ENCODE peak calls at places on chromosomes 7 and 10, in ten cellular contexts. M, L, N, R, C, G, Q, Z, J and S are unnamed samples.

GRCh38 chr10:12985347-12985746 is 16.2 kb downstream of the CCDC3 start:
- DNase-seq in M (no peak), L (no peak), N (no peak), R (no peak), C (no peak), G (no peak), Q (no peak), Z (no peak), J (no peak), S (no peak)

GRCh38 chr10:17009228-17009700 is 120.3 kb downstream of the CUBN start:
- DNase-seq in M (no peak), L (peak), N (no peak), R (peak), C (no peak), G (no peak), Q (no peak), Z (no peak), J (no peak), S (no peak)

GRCh38 chr7:150830957-150831356 is 21.4 kb upstream of the AOC1 start:
- DNase-seq in M (peak), L (no peak), N (no peak), R (no peak), C (peak), G (no peak), Q (no peak), Z (no peak), J (no peak), S (no peak)

GRCh38 chr10:96890580-96890979 is 58.5 kb downstream of the LCOR start:
- DNase-seq in M (no peak), L (no peak), N (no peak), R (no peak), C (no peak), G (no peak), Q (no peak), Z (no peak), J (no peak), S (no peak)

GRCh38 chr7:30166841-30167235 is 32.1 kb downstream of the MTURN start:
- DNase-seq in M (no peak), L (no peak), N (no peak), R (no peak), C (no peak), G (no peak), Q (no peak), Z (no peak), J (no peak), S (no peak)

GRCh38 chr7:123054357-123055133 is 59.0 kb upstream of the TAS2R16 start:
- DNase-seq in M (no peak), L (no peak), N (no peak), R (peak), C (no peak), G (no peak), Q (no peak), Z (no peak), J (peak), S (no peak)

GRCh38 chr7:142874837-142875236 is 10.7 kb downstream of the TRPV6 start:
- DNase-seq in M (peak), L (no peak), N (no peak), R (no peak), C (no peak), G (no peak), Q (no peak), Z (no peak), J (no peak), S (no peak)

GRCh38 chr7:135690566-135690965 is 28.3 kb downstream of the STMP1 start:
- DNase-seq in M (no peak), L (no peak), N (no peak), R (no peak), C (no peak), G (no peak), Q (no peak), Z (no peak), J (no peak), S (no peak)

GRCh38 chr7:47763063-47763974 is 181.4 kb upstream of the TNS3 start:
- DNase-seq in M (peak), L (peak), N (no peak), R (peak), C (peak), G (no peak), Q (no peak), Z (peak), J (no peak), S (no peak)

GRCh38 chr7:148847815-148848726 is 36.0 kb downstream of the EZH2 start:
- DNase-seq in M (no peak), L (no peak), N (no peak), R (no peak), C (no peak), G (no peak), Q (no peak), Z (no peak), J (no peak), S (no peak)

GRCh38 chr7:6623589-6624245 is 8.3 kb downstream of the ZNF853 start:
- DNase-seq in M (peak), L (no peak), N (no peak), R (no peak), C (no peak), G (no peak), Q (no peak), Z (no peak), J (no peak), S (no peak)

GRCh38 chr10:114427124-114427852 is 23.0 kb upstream of the AFAP1L2 start:
- DNase-seq in M (no peak), L (no peak), N (no peak), R (peak), C (no peak), G (no peak), Q (no peak), Z (no peak), J (no peak), S (no peak)

GRCh38 chr10:132375116-132375794 is 21.7 kb upstream of the PWWP2B start:
- DNase-seq in M (peak), L (no peak), N (peak), R (no peak), C (no peak), G (peak), Q (peak), Z (no peak), J (no peak), S (no peak)

GRCh38 chr10:33859319-33860022 is 525.0 kb upstream of the NRP1 start:
- DNase-seq in M (no peak), L (no peak), N (no peak), R (no peak), C (no peak), G (no peak), Q (no peak), Z (no peak), J (no peak), S (no peak)

GRCh38 chr7:130879191-130879590 is 145.2 kb upstream of the KLF14 start:
- DNase-seq in M (no peak), L (no peak), N (no peak), R (no peak), C (no peak), G (no peak), Q (no peak), Z (no peak), J (no peak), S (no peak)

GRCh38 chr7:103573479-103574058 is 127.6 kb upstream of the SLC26A5 start:
- DNase-seq in M (no peak), L (no peak), N (no peak), R (no peak), C (no peak), G (no peak), Q (no peak), Z (no peak), J (no peak), S (no peak)

GRCh38 chr7:106009511-106010226 is 46.6 kb downstream of the CDHR3 start:
- DNase-seq in M (peak), L (peak), N (peak), R (peak), C (peak), G (peak), Q (peak), Z (peak), J (peak), S (peak)

GRCh38 chr10:42488416-42488815 is 150.0 kb downstream of the ZNF33B start:
- DNase-seq in M (no peak), L (peak), N (no peak), R (no peak), C (no peak), G (no peak), Q (no peak), Z (no peak), J (no peak), S (no peak)

GRCh38 chr7:34672430-34672829 is 14.4 kb downstream of the NPSR1 start:
- DNase-seq in M (no peak), L (peak), N (no peak), R (no peak), C (no peak), G (no peak), Q (no peak), Z (no peak), J (no peak), S (no peak)

GRCh38 chr10:85284778-85285397 is 956.5 kb downstream of the CCSER2 start:
- DNase-seq in M (no peak), L (no peak), N (no peak), R (no peak), C (no peak), G (no peak), Q (no peak), Z (no peak), J (no peak), S (no peak)

GRCh38 chr7:4102231-4102841 is 579.8 kb upstream of the FOXK1 start:
- DNase-seq in M (no peak), L (peak), N (no peak), R (no peak), C (no peak), G (no peak), Q (no peak), Z (no peak), J (no peak), S (no peak)

GRCh38 chr10:60267802-60268201 is 121.9 kb downstream of the ANK3 start:
- DNase-seq in M (no peak), L (no peak), N (no peak), R (no peak), C (no peak), G (no peak), Q (no peak), Z (no peak), J (no peak), S (no peak)

GRCh38 chr7:38704041-38704547 is 72.9 kb upstream of the AMPH start:
- DNase-seq in M (no peak), L (no peak), N (no peak), R (no peak), C (no peak), G (no peak), Q (no peak), Z (no peak), J (no peak), S (no peak)

GRCh38 chr7:129677796-129678195 is 66.3 kb downstream of the NRF1 start:
- DNase-seq in M (no peak), L (no peak), N (no peak), R (no peak), C (no peak), G (no peak), Q (no peak), Z (no peak), J (no peak), S (no peak)

GRCh38 chr10:13681528-13681927 is 94.8 kb downstream of the PRPF18 start:
- DNase-seq in M (no peak), L (no peak), N (no peak), R (no peak), C (no peak), G (no peak), Q (no peak), Z (no peak), J (no peak), S (no peak)

GRCh38 chr10:132118366-132118765 is 52.6 kb downstream of the JAKMIP3 start:
- DNase-seq in M (no peak), L (no peak), N (peak), R (no peak), C (peak), G (peak), Q (no peak), Z (no peak), J (no peak), S (no peak)

GRCh38 chr10:3442451-3442990 is 269.9 kb upstream of the PITRM1 start:
- DNase-seq in M (no peak), L (no peak), N (no peak), R (no peak), C (no peak), G (no peak), Q (no peak), Z (no peak), J (no peak), S (no peak)

GRCh38 chr10:19730848-19731247 is 85.4 kb upstream of the PLXDC2 start:
- DNase-seq in M (no peak), L (no peak), N (no peak), R (no peak), C (no peak), G (no peak), Q (no peak), Z (no peak), J (no peak), S (no peak)

GRCh38 chr7:73567701-73568685 is 10.4 kb downstream of the TBL2 start:
- DNase-seq in M (no peak), L (no peak), N (no peak), R (no peak), C (no peak), G (no peak), Q (no peak), Z (no peak), J (no peak), S (no peak)

GRCh38 chr7:117274951-117275350 is 47.9 kb downstream of the WNT2 start:
- DNase-seq in M (no peak), L (no peak), N (no peak), R (no peak), C (no peak), G (no peak), Q (no peak), Z (no peak), J (no peak), S (no peak)

GRCh38 chr10:4353964-4354363 is 472.0 kb upstream of the AKR1E2 start:
- DNase-seq in M (no peak), L (no peak), N (no peak), R (no peak), C (no peak), G (no peak), Q (no peak), Z (no peak), J (no peak), S (no peak)

GRCh38 chr10:53667063-53667462 is 894.5 kb upstream of the MBL2 start:
- DNase-seq in M (no peak), L (no peak), N (no peak), R (no peak), C (no peak), G (no peak), Q (no peak), Z (no peak), J (no peak), S (no peak)

GRCh38 chr7:121286742-121287699 is 41.8 kb upstream of the WNT16 start:
- DNase-seq in M (no peak), L (no peak), N (no peak), R (no peak), C (no peak), G (no peak), Q (no peak), Z (no peak), J (no peak), S (no peak)

GRCh38 chr10:28991738-28992270 is 297.1 kb upstream of the LYZL1 start:
- DNase-seq in M (peak), L (peak), N (no peak), R (peak), C (no peak), G (no peak), Q (no peak), Z (no peak), J (peak), S (no peak)

GRCh38 chr10:100528885-100529472 is 692 bp downstream of the NDUFB8 start:
- DNase-seq in M (no peak), L (no peak), N (no peak), R (no peak), C (no peak), G (no peak), Q (peak), Z (peak), J (peak), S (no peak)

GRCh38 chr7:47435889-47436312 is 146.0 kb downstream of the TNS3 start:
- DNase-seq in M (peak), L (peak), N (peak), R (peak), C (no peak), G (no peak), Q (peak), Z (peak), J (peak), S (no peak)

GRCh38 chr10:11446133-11446532 is 165.3 kb downstream of the USP6NL start:
- DNase-seq in M (no peak), L (no peak), N (no peak), R (no peak), C (no peak), G (no peak), Q (no peak), Z (no peak), J (no peak), S (no peak)

GRCh38 chr10:67666416-67667043 is 29.5 kb downstream of the CTNNA3 start:
- DNase-seq in M (no peak), L (no peak), N (no peak), R (no peak), C (no peak), G (no peak), Q (no peak), Z (no peak), J (no peak), S (no peak)

GRCh38 chr10:118522791-118523498 is 72.5 kb downstream of the PRLHR start:
- DNase-seq in M (no peak), L (peak), N (no peak), R (no peak), C (no peak), G (no peak), Q (no peak), Z (no peak), J (no peak), S (no peak)

GRCh38 chr7:2821842-2822507 is 22.1 kb downstream of the GNA12 start:
- DNase-seq in M (no peak), L (peak), N (peak), R (no peak), C (no peak), G (no peak), Q (peak), Z (no peak), J (no peak), S (no peak)
- TF ChIP-seq POLR2A in M (no peak), L (no peak), N (no peak), R (no peak), C (no peak), G (no peak), Q (no peak), Z (no peak), J (no peak), S (no peak)

GRCh38 chr7:25389489-25390106 is 161.3 kb upstream of the NPVF start:
- DNase-seq in M (no peak), L (peak), N (no peak), R (peak), C (no peak), G (no peak), Q (no peak), Z (peak), J (peak), S (no peak)
- TF ChIP-seq POLR2A in M (no peak), L (no peak), N (no peak), R (no peak), C (no peak), G (no peak), Q (no peak), Z (no peak), J (no peak), S (no peak)

DNA sequence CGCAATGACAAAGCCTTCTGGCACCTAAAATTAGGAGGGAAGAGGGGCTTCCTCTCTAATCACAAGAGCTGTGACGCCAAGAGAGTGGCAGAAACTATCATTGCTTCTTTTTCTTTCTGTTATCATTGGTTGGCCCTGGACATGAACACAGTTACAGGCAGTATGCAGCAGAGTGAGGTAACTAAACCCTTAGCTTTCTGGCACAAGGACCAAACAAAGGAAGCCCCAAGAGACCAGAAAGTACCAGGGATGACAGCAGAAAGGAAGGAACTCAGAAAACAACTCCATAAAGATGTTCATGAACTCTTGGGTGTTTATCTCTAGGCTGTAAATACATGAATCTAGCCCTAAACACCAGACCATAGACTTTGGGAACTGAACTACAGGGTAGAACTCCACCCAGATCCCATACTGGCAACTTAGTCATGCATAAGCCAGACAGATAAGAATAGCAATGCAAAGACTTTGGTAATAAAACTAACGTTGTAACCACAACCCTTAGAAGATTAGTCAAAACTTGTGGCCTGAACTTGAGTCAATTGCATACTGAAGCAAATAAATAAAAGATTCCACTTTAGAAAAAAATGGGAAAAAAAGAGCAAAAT is 195.7 kb upstream of the PTN start:
- DNase-seq in M (no peak), L (peak), N (no peak), R (no peak), C (no peak), G (no peak), Q (no peak), Z (no peak), J (no peak), S (no peak)
- TF ChIP-seq POLR2A in M (no peak), L (no peak), N (no peak), R (no peak), C (no peak), G (no peak), Q (no peak), Z (no peak), J (no peak), S (no peak)

DNA sequence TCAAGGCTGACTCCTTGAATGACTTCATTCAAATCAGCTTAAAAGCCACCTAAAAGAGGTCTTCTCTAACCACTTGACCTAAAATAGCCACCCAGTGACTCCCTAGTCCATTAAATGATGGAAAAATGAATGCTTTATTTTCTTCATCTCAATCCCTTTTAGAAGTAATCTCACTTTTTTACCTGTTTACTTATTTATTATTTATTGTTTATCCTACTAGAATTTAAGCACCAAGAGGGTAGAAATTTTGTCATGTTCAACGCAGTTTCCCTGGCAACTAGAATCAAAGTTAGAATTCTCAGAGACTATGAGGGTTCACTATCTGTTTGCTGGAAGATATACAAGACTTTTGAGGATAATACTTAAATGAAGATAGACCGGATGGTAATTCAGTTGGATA is at the start of gene LIPJ:
- DNase-seq in M (no peak), L (no peak), N (no peak), R (no peak), C (no peak), G (no peak), Q (no peak), Z (no peak), J (no peak), S (no peak)
- TF ChIP-seq POLR2A in M (no peak), L (no peak), N (no peak), R (no peak), C (no peak), G (no peak), Q (no peak), Z (no peak), J (no peak), S (no peak)

GRCh38 chr10:24180891-24181290 is 28.0 kb upstream of the KIAA1217 start:
- DNase-seq in M (no peak), L (no peak), N (no peak), R (no peak), C (no peak), G (no peak), Q (no peak), Z (no peak), J (no peak), S (no peak)
- TF ChIP-seq POLR2A in M (no peak), L (no peak), N (no peak), R (no peak), C (no peak), G (no peak), Q (no peak), Z (no peak), J (no peak), S (no peak)

GRCh38 chr7:156752371-156753297 is 112.1 kb downstream of the RNF32 start:
- DNase-seq in M (no peak), L (no peak), N (no peak), R (no peak), C (no peak), G (no peak), Q (no peak), Z (no peak), J (no peak), S (no peak)

GRCh38 chr7:156759143-156759542 is 118.6 kb downstream of the RNF32 start:
- DNase-seq in M (no peak), L (no peak), N (no peak), R (no peak), C (no peak), G (no peak), Q (no peak), Z (no peak), J (no peak), S (no peak)

GRCh38 chr7:156751319-156751718 is 110.7 kb downstream of the RNF32 start:
- DNase-seq in M (no peak), L (peak), N (no peak), R (no peak), C (no peak), G (no peak), Q (no peak), Z (no peak), J (no peak), S (no peak)

GRCh38 chr7:156754222-156754621 is 113.6 kb downstream of the RNF32 start:
- DNase-seq in M (no peak), L (no peak), N (no peak), R (no peak), C (no peak), G (no peak), Q (no peak), Z (no peak), J (no peak), S (no peak)

DNA sequence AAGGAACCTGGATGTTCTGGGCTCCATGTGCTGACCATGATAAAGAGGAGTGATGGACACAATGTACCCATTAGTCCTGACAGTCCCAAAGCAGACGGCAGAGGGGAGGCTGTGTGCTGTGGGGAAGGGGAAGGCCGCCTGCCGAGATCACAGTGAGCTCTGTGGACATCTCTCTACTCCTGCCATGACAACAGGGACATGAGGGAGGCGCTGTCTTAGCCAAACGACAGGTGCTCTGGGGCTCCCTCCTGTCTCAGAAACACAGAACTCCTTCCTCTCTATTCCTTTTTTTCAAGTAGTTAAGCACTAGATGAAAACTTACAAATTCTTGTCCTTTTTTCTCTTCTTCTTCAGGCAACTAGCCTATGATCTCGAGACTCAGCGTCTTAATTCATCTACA is 113.1 kb downstream of the RNF32 start:
- DNase-seq in M (no peak), L (no peak), N (no peak), R (no peak), C (no peak), G (no peak), Q (no peak), Z (no peak), J (peak), S (no peak)
- TF ChIP-seq POLR2A in M (no peak), L (no peak), N (no peak), R (no peak), C (no peak), G (no peak), Q (no peak), Z (no peak), J (no peak), S (no peak)